ENCODE peak calls at places on chromosome 13, in four cellular contexts. I is tibial nerve, G is SK-N-SH, X is right cardiac atrium. E is an unnamed sample. For H3K9me3 and H3K4me1, the result is how much of the 10 kb centered on the place peaks cover.

GRCh38 chr13:33017410-33017929 is 1.2 kb downstream of the KL start:
- DNase-seq in I (peak), G (no peak), X (peak), E (peak)

GRCh38 chr13:90968510-90968909 is 379.0 kb upstream of the MIR17HG start:
- DNase-seq in I (no peak), G (peak), X (no peak), E (peak)

GRCh38 chr13:33970746-33971145 is 152.8 kb downstream of the RFC3 start:
- DNase-seq in I (no peak), G (no peak), X (no peak), E (no peak)

GRCh38 chr13:51801631-51802099 is 2.3 kb downstream of the DHRS12 start:
- DNase-seq in I (peak), G (peak), X (peak), E (no peak)

GRCh38 chr13:114100446-114101320 is 31.7 kb downstream of the RASA3 start:
- DNase-seq in I (no peak), G (peak), X (peak), E (no peak)

GRCh38 chr13:90308249-90308648 is 1039.2 kb upstream of the MIR17HG start:
- DNase-seq in I (no peak), G (no peak), X (no peak), E (no peak)

GRCh38 chr13:28031220-28031903 is 42.9 kb upstream of the URAD start:
- DNase-seq in I (no peak), G (no peak), X (peak), E (no peak)

GRCh38 chr13:114104626-114105350 is 27.6 kb downstream of the RASA3 start:
- DNase-seq in I (no peak), G (peak), X (no peak), E (peak)

GRCh38 chr13:62910541-62910940 is 1494.9 kb upstream of the PCDH20 start:
- DNase-seq in I (no peak), G (no peak), X (no peak), E (no peak)

GRCh38 chr13:89514534-89515312 is 1832.8 kb upstream of the MIR17HG start:
- DNase-seq in I (no peak), G (no peak), X (no peak), E (peak)

GRCh38 chr13:23462815-23463559 is 29.5 kb upstream of the SACS start:
- DNase-seq in I (no peak), G (no peak), X (no peak), E (no peak)

GRCh38 chr13:48006396-48006795 is 5.3 kb upstream of the SUCLA2 start:
- DNase-seq in I (no peak), G (no peak), X (no peak), E (no peak)

GRCh38 chr13:89361909-89362308 is 1690.7 kb downstream of the SLITRK5 start:
- DNase-seq in I (no peak), G (no peak), X (no peak), E (peak)

GRCh38 chr13:99969934-99970760 is 1.4 kb downstream of the ZIC5 start:
- DNase-seq in I (no peak), G (no peak), X (no peak), E (peak)

GRCh38 chr13:113369881-113370280 is 6.0 kb upstream of the GRTP1 start:
- DNase-seq in I (no peak), G (no peak), X (no peak), E (no peak)

GRCh38 chr13:110425444-110425780 is 118.3 kb downstream of the COL4A2 start:
- DNase-seq in I (no peak), G (no peak), X (no peak), E (no peak)

GRCh38 chr13:98447130-98447529 is 129.8 kb downstream of the STK24 start:
- DNase-seq in I (no peak), G (no peak), X (no peak), E (no peak)

GRCh38 chr13:101499406-101499805 is 46.9 kb downstream of the ITGBL1 start:
- DNase-seq in I (no peak), G (no peak), X (no peak), E (no peak)
- H3K4me3 ChIP-seq in I (no peak), G (no peak), X (no peak), E (no peak)

DNA sequence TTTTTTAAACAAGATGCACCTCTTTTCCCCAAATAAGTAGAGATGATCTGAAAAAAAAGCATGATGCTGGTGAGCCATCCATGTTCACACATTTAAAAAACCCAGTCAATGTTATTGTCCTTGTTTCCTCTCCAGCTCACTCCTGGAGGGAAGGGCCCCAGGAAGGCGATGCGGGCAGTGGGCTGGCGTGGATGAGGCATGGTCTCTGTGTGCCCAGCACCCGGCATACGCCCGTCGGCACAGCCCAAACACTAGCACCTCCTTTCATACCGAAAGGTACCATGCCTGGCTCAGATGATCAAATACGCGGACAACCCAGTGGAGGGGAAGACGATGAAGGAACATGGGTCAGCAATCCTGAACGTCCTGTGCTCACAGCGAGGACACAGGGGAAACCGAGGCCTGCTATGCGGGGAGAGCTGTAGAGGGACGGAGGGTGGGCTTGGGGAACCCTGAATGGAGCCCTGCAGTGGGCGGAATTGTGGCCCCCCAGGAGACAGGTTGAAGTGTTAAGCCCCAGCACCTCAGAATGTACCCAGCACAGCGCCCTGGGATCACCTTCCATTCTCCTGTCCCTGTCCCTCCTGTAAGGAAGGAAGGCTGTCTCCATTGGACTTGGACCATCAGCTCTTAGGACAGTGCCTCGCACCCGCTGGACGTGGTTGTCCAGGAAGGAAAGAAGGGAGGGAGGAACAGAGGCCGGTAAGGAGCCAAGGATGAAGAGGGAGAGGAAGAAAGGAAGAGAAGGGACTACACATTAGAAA is 49.4 kb downstream of the SOX1 start:
- DNase-seq in I (no peak), G (no peak), X (no peak), E (no peak)
- H3K9me3 ChIP-seq in I (under half), G (under half), X (under half), E (under half)

DNA sequence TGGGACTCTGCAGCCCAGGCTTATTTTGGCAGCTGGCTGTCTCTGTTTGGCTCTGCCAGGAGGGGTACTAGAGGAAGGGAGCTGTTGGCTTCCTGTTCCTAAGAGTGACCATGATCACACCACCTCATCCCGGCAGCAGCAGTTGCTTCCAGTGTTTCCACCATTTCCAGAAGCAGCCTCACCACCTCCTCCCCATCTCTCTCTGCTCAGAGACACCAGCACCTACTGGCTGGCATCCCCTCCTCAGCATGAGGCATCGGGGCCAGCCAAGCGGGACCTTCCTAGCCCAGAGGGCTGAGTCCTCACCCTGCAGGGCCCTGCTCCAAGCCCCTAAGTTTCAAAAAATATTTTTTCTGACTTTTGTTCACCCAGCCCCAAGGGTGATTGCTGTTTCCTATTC is 59.0 kb downstream of the NUFIP1 start:
- DNase-seq in I (no peak), G (no peak), X (no peak), E (no peak)
- H3K4me1 ChIP-seq in I (under half), G (under half), X (under half), E (under half)

GRCh38 chr13:42875448-42876269 is 94.3 kb downstream of the FAM216B start:
- DNase-seq in I (no peak), G (peak), X (no peak), E (no peak)
- H3K4me3 ChIP-seq in I (no peak), G (no peak), X (no peak), E (no peak)

GRCh38 chr13:40874138-40874776 is 84.8 kb downstream of the SLC25A15 start:
- DNase-seq in I (no peak), G (no peak), X (no peak), E (no peak)
- H3K9me3 ChIP-seq in I (under half), G (under half), X (under half), E (under half)

DNA sequence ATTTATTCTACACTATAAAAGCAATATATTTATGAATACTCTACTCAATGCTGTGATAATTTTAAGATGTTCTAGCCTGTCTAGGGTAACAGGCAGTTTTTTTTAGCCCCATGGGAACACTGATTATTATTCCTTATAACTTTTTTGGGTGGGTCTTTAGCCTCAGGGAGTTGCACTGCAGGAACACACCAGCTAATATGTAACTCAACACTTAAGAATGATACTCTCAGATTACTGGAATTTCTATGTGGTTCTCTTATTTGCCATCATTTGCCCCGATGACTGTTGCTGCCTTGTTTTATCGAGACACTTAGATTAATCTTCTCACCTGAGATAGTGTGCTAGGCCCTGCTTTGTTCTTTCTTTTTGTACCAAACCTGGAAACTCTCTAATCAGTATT is 396.9 kb upstream of the SLITRK1 start:
- DNase-seq in I (no peak), G (no peak), X (no peak), E (no peak)
- H3K4me1 ChIP-seq in I (under half), G (under half), X (under half), E (under half)

GRCh38 chr13:35994131-35994966 is 136.8 kb downstream of the DCLK1 start:
- DNase-seq in I (no peak), G (no peak), X (no peak), E (no peak)
- H3K4me3 ChIP-seq in I (no peak), G (peak), X (no peak), E (no peak)

GRCh38 chr13:19150226-19150625 is 31.4 kb downstream of the TUBA3C start:
- DNase-seq in I (no peak), G (no peak), X (no peak), E (no peak)

GRCh38 chr13:19152403-19152802 is 29.2 kb downstream of the TUBA3C start:
- DNase-seq in I (no peak), G (no peak), X (no peak), E (no peak)

GRCh38 chr13:19151581-19152263 is 29.9 kb downstream of the TUBA3C start:
- DNase-seq in I (no peak), G (no peak), X (no peak), E (no peak)

GRCh38 chr13:19148561-19148960 is 33.1 kb downstream of the TUBA3C start:
- DNase-seq in I (no peak), G (no peak), X (no peak), E (no peak)

DNA sequence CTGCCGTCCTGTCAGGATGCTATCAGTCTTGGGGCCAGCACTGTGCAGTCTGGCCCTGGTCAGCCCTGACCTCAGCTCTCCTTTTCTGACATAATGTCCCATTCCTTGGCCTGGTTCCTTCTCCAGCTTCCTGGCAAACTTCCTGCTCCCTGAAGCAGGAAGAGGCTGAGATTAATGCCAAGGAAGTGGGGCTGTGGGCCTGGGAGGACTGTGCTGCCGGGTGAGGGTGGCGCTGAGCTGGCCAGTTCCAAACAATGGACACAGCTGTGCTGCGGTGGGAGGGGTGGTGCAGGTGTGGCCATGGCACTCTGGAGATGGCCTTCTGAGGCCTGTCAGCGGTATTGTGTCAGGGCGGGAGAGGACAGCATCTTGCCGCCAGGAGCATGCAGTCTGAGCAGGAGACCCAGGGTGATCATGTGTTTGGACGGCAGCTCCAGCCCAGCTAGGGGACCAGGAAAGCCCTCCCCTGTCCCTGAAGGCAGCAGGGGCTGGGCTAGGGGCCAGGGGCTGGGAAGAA is 30.9 kb downstream of the TUBA3C start:
- DNase-seq in I (no peak), G (no peak), X (peak), E (no peak)
- H3K9me3 ChIP-seq in I (under half), G (under half), X (under half), E (under half)

E was measured in Caco-2.